ENCODE peak calls at places on chromosomes 12 and 14, in ten cellular contexts. One of them, this sample, is unnamed. For H3K4me1, the result is how much of the 10 kb centered on the place peaks cover.

GRCh38 chr12:124914392-124915248 is at the start of gene UBC:
- DNase-seq in hepatocyte: peak
- DNase-seq in heart left ventricle: peak
- DNase-seq in lower lobe of right lung: peak
- DNase-seq in ovary: peak
- DNase-seq in colonic mucosa: peak
- DNase-seq in neural progenitor cell: peak
- DNase-seq in gastrocnemius medialis: peak
- DNase-seq in A549: no peak
- DNase-seq in CD4-positive, CD25-positive, alpha-beta regulatory T cell: peak
- DNase-seq in this sample: peak

GRCh38 chr14:85481471-85481870 is 48.5 kb upstream of the FLRT2 start:
- DNase-seq in lower lobe of right lung: no peak
- DNase-seq in ovary: no peak
- DNase-seq in hepatocyte: no peak
- DNase-seq in heart left ventricle: no peak
- DNase-seq in neural progenitor cell: no peak
- DNase-seq in colonic mucosa: no peak
- DNase-seq in gastrocnemius medialis: no peak
- DNase-seq in A549: no peak
- DNase-seq in CD4-positive, CD25-positive, alpha-beta regulatory T cell: no peak
- DNase-seq in this sample: no peak

GRCh38 chr12:117580718-117581062 is 219.3 kb upstream of the NOS1 start:
- DNase-seq in CD4-positive, CD25-positive, alpha-beta regulatory T cell: no peak
- DNase-seq in gastrocnemius medialis: peak
- DNase-seq in A549: peak
- DNase-seq in colonic mucosa: peak
- DNase-seq in heart left ventricle: peak
- DNase-seq in lower lobe of right lung: no peak
- DNase-seq in hepatocyte: peak
- DNase-seq in ovary: peak
- DNase-seq in neural progenitor cell: peak
- DNase-seq in this sample: peak

GRCh38 chr14:20503905-20504304 is 1.4 kb upstream of the RNASE10 start:
- DNase-seq in hepatocyte: no peak
- DNase-seq in ovary: no peak
- DNase-seq in lower lobe of right lung: no peak
- DNase-seq in colonic mucosa: no peak
- DNase-seq in heart left ventricle: no peak
- DNase-seq in A549: no peak
- DNase-seq in gastrocnemius medialis: no peak
- DNase-seq in CD4-positive, CD25-positive, alpha-beta regulatory T cell: no peak
- DNase-seq in neural progenitor cell: no peak
- DNase-seq in this sample: no peak

GRCh38 chr14:100045687-100046344 is 19.4 kb upstream of the EVL start:
- DNase-seq in neural progenitor cell: peak
- DNase-seq in A549: no peak
- DNase-seq in lower lobe of right lung: no peak
- DNase-seq in hepatocyte: no peak
- DNase-seq in heart left ventricle: no peak
- DNase-seq in ovary: no peak
- DNase-seq in gastrocnemius medialis: no peak
- DNase-seq in CD4-positive, CD25-positive, alpha-beta regulatory T cell: no peak
- DNase-seq in colonic mucosa: no peak
- DNase-seq in this sample: no peak

GRCh38 chr14:90499908-90500664 is 103.3 kb downstream of the CALM1 start:
- DNase-seq in colonic mucosa: no peak
- DNase-seq in heart left ventricle: peak
- DNase-seq in CD4-positive, CD25-positive, alpha-beta regulatory T cell: no peak
- DNase-seq in A549: no peak
- DNase-seq in gastrocnemius medialis: no peak
- DNase-seq in lower lobe of right lung: no peak
- DNase-seq in hepatocyte: no peak
- DNase-seq in neural progenitor cell: no peak
- DNase-seq in ovary: no peak
- DNase-seq in this sample: no peak

GRCh38 chr14:105028251-105028927 is 7.5 kb upstream of the CDCA4 start:
- DNase-seq in colonic mucosa: no peak
- DNase-seq in gastrocnemius medialis: no peak
- DNase-seq in hepatocyte: no peak
- DNase-seq in neural progenitor cell: no peak
- DNase-seq in lower lobe of right lung: no peak
- DNase-seq in heart left ventricle: no peak
- DNase-seq in CD4-positive, CD25-positive, alpha-beta regulatory T cell: no peak
- DNase-seq in A549: no peak
- DNase-seq in ovary: no peak
- DNase-seq in this sample: no peak

GRCh38 chr14:103734081-103734888 is 18.7 kb downstream of the ZFYVE21 start:
- DNase-seq in colonic mucosa: no peak
- DNase-seq in heart left ventricle: peak
- DNase-seq in lower lobe of right lung: peak
- DNase-seq in hepatocyte: no peak
- DNase-seq in gastrocnemius medialis: no peak
- DNase-seq in CD4-positive, CD25-positive, alpha-beta regulatory T cell: no peak
- DNase-seq in ovary: no peak
- DNase-seq in A549: no peak
- DNase-seq in neural progenitor cell: no peak
- DNase-seq in this sample: peak

GRCh38 chr12:81070846-81071245 is 7.0 kb upstream of the ACSS3 start:
- DNase-seq in ovary: no peak
- DNase-seq in lower lobe of right lung: no peak
- DNase-seq in hepatocyte: no peak
- DNase-seq in CD4-positive, CD25-positive, alpha-beta regulatory T cell: no peak
- DNase-seq in colonic mucosa: no peak
- DNase-seq in heart left ventricle: no peak
- DNase-seq in A549: no peak
- DNase-seq in neural progenitor cell: no peak
- DNase-seq in gastrocnemius medialis: no peak
- DNase-seq in this sample: no peak

GRCh38 chr12:52224154-52224553 is 8.9 kb upstream of the KRT7 start:
- DNase-seq in lower lobe of right lung: no peak
- DNase-seq in colonic mucosa: no peak
- DNase-seq in hepatocyte: no peak
- DNase-seq in heart left ventricle: no peak
- DNase-seq in neural progenitor cell: no peak
- DNase-seq in gastrocnemius medialis: no peak
- DNase-seq in A549: no peak
- DNase-seq in ovary: no peak
- DNase-seq in CD4-positive, CD25-positive, alpha-beta regulatory T cell: no peak
- DNase-seq in this sample: no peak

GRCh38 chr14:73723799-73724621 is 9.8 kb upstream of the PNMA1 start:
- DNase-seq in neural progenitor cell: peak
- DNase-seq in A549: peak
- DNase-seq in heart left ventricle: peak
- DNase-seq in gastrocnemius medialis: peak
- DNase-seq in ovary: peak
- DNase-seq in lower lobe of right lung: peak
- DNase-seq in colonic mucosa: peak
- DNase-seq in hepatocyte: peak
- DNase-seq in CD4-positive, CD25-positive, alpha-beta regulatory T cell: no peak
- DNase-seq in this sample: peak

GRCh38 chr12:57033428-57033827 is 16.5 kb downstream of the MYO1A start:
- DNase-seq in lower lobe of right lung: no peak
- DNase-seq in CD4-positive, CD25-positive, alpha-beta regulatory T cell: no peak
- DNase-seq in gastrocnemius medialis: no peak
- DNase-seq in neural progenitor cell: no peak
- DNase-seq in hepatocyte: no peak
- DNase-seq in colonic mucosa: no peak
- DNase-seq in ovary: no peak
- DNase-seq in heart left ventricle: no peak
- DNase-seq in A549: no peak
- DNase-seq in this sample: no peak

GRCh38 chr12:102596687-102597086 is 116.3 kb upstream of the IGF1 start:
- DNase-seq in colonic mucosa: no peak
- DNase-seq in CD4-positive, CD25-positive, alpha-beta regulatory T cell: no peak
- DNase-seq in neural progenitor cell: no peak
- DNase-seq in ovary: no peak
- DNase-seq in hepatocyte: no peak
- DNase-seq in heart left ventricle: no peak
- DNase-seq in A549: no peak
- DNase-seq in lower lobe of right lung: no peak
- DNase-seq in gastrocnemius medialis: no peak
- DNase-seq in this sample: no peak

GRCh38 chr14:32224731-32225377 is 21.8 kb upstream of the RNU6-8 start:
- DNase-seq in colonic mucosa: no peak
- DNase-seq in A549: peak
- DNase-seq in neural progenitor cell: peak
- DNase-seq in ovary: no peak
- DNase-seq in heart left ventricle: no peak
- DNase-seq in gastrocnemius medialis: peak
- DNase-seq in CD4-positive, CD25-positive, alpha-beta regulatory T cell: no peak
- DNase-seq in lower lobe of right lung: peak
- DNase-seq in hepatocyte: peak
- DNase-seq in this sample: peak

GRCh38 chr14:92645841-92646478 is 102.5 kb downstream of the LGMN start:
- DNase-seq in heart left ventricle: no peak
- DNase-seq in gastrocnemius medialis: no peak
- DNase-seq in hepatocyte: no peak
- DNase-seq in CD4-positive, CD25-positive, alpha-beta regulatory T cell: no peak
- DNase-seq in colonic mucosa: no peak
- DNase-seq in neural progenitor cell: no peak
- DNase-seq in A549: no peak
- DNase-seq in ovary: no peak
- DNase-seq in lower lobe of right lung: no peak
- DNase-seq in this sample: no peak

GRCh38 chr14:68704736-68705720 is 87.8 kb downstream of the ZFP36L1 start:
- DNase-seq in heart left ventricle: no peak
- DNase-seq in A549: no peak
- DNase-seq in neural progenitor cell: no peak
- DNase-seq in ovary: no peak
- DNase-seq in colonic mucosa: no peak
- DNase-seq in CD4-positive, CD25-positive, alpha-beta regulatory T cell: no peak
- DNase-seq in gastrocnemius medialis: no peak
- DNase-seq in lower lobe of right lung: no peak
- DNase-seq in hepatocyte: no peak
- DNase-seq in this sample: peak

GRCh38 chr12:121787063-121787774 is 6.3 kb downstream of the RHOF start:
- DNase-seq in gastrocnemius medialis: no peak
- DNase-seq in colonic mucosa: peak
- DNase-seq in A549: no peak
- DNase-seq in CD4-positive, CD25-positive, alpha-beta regulatory T cell: peak
- DNase-seq in neural progenitor cell: no peak
- DNase-seq in heart left ventricle: no peak
- DNase-seq in lower lobe of right lung: no peak
- DNase-seq in hepatocyte: no peak
- DNase-seq in ovary: no peak
- DNase-seq in this sample: no peak
- H3K4me1 ChIP-seq in gastrocnemius medialis: under half
- H3K4me1 ChIP-seq in colonic mucosa: under half
- H3K4me1 ChIP-seq in A549: half or more
- H3K4me1 ChIP-seq in CD4-positive, CD25-positive, alpha-beta regulatory T cell: half or more
- H3K4me1 ChIP-seq in neural progenitor cell: under half
- H3K4me1 ChIP-seq in heart left ventricle: under half
- H3K4me1 ChIP-seq in lower lobe of right lung: half or more
- H3K4me1 ChIP-seq in hepatocyte: under half
- H3K4me1 ChIP-seq in ovary: under half
- H3K4me1 ChIP-seq in this sample: under half

GRCh38 chr14:22884721-22885523 is 1.9 kb downstream of the REM2 start:
- DNase-seq in gastrocnemius medialis: no peak
- DNase-seq in A549: no peak
- DNase-seq in ovary: no peak
- DNase-seq in heart left ventricle: no peak
- DNase-seq in neural progenitor cell: no peak
- DNase-seq in colonic mucosa: no peak
- DNase-seq in CD4-positive, CD25-positive, alpha-beta regulatory T cell: no peak
- DNase-seq in hepatocyte: peak
- DNase-seq in lower lobe of right lung: no peak
- DNase-seq in this sample: no peak
- H3K4me1 ChIP-seq in gastrocnemius medialis: under half
- H3K4me1 ChIP-seq in A549: under half
- H3K4me1 ChIP-seq in ovary: under half
- H3K4me1 ChIP-seq in heart left ventricle: under half
- H3K4me1 ChIP-seq in neural progenitor cell: under half
- H3K4me1 ChIP-seq in colonic mucosa: under half
- H3K4me1 ChIP-seq in CD4-positive, CD25-positive, alpha-beta regulatory T cell: under half
- H3K4me1 ChIP-seq in hepatocyte: under half
- H3K4me1 ChIP-seq in lower lobe of right lung: under half
- H3K4me1 ChIP-seq in this sample: under half

DNA sequence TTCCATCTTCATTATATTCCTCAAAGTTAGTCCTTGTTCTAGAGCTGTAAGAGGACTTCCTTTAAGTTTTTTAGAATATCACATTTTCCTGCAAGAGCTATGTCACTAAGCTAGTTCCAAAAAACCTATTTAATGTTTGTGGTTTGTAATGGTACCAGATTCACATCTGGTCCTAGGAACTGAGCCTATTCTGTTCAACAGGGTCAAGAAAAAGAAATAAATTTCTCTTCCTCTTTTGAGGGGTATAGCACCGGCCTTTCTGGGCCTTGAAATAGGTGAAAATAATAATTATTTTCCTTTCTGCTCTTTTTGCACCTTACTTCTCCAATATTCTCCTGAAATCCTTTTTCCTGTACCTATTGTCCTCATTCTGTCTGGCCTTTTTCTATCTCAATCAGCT is 3.6 kb upstream of the STXBP6 start:
- DNase-seq in ovary: no peak
- DNase-seq in colonic mucosa: no peak
- DNase-seq in gastrocnemius medialis: no peak
- DNase-seq in hepatocyte: no peak
- DNase-seq in heart left ventricle: no peak
- DNase-seq in A549: no peak
- DNase-seq in lower lobe of right lung: no peak
- DNase-seq in CD4-positive, CD25-positive, alpha-beta regulatory T cell: no peak
- DNase-seq in neural progenitor cell: no peak
- DNase-seq in this sample: no peak
- H3K4me1 ChIP-seq in ovary: under half
- H3K4me1 ChIP-seq in colonic mucosa: under half
- H3K4me1 ChIP-seq in gastrocnemius medialis: under half
- H3K4me1 ChIP-seq in hepatocyte: under half
- H3K4me1 ChIP-seq in heart left ventricle: under half
- H3K4me1 ChIP-seq in A549: under half
- H3K4me1 ChIP-seq in lower lobe of right lung: under half
- H3K4me1 ChIP-seq in CD4-positive, CD25-positive, alpha-beta regulatory T cell: under half
- H3K4me1 ChIP-seq in neural progenitor cell: under half
- H3K4me1 ChIP-seq in this sample: under half

GRCh38 chr12:73625226-73625625 is 912.4 kb upstream of the ATXN7L3B start:
- DNase-seq in ovary: no peak
- DNase-seq in lower lobe of right lung: no peak
- DNase-seq in hepatocyte: no peak
- DNase-seq in heart left ventricle: no peak
- DNase-seq in gastrocnemius medialis: no peak
- DNase-seq in A549: no peak
- DNase-seq in CD4-positive, CD25-positive, alpha-beta regulatory T cell: no peak
- DNase-seq in colonic mucosa: no peak
- DNase-seq in neural progenitor cell: no peak
- DNase-seq in this sample: no peak

GRCh38 chr12:73629171-73629570 is 908.5 kb upstream of the ATXN7L3B start:
- DNase-seq in ovary: no peak
- DNase-seq in gastrocnemius medialis: no peak
- DNase-seq in hepatocyte: no peak
- DNase-seq in neural progenitor cell: no peak
- DNase-seq in lower lobe of right lung: no peak
- DNase-seq in A549: no peak
- DNase-seq in heart left ventricle: no peak
- DNase-seq in CD4-positive, CD25-positive, alpha-beta regulatory T cell: no peak
- DNase-seq in colonic mucosa: no peak
- DNase-seq in this sample: no peak

DNA sequence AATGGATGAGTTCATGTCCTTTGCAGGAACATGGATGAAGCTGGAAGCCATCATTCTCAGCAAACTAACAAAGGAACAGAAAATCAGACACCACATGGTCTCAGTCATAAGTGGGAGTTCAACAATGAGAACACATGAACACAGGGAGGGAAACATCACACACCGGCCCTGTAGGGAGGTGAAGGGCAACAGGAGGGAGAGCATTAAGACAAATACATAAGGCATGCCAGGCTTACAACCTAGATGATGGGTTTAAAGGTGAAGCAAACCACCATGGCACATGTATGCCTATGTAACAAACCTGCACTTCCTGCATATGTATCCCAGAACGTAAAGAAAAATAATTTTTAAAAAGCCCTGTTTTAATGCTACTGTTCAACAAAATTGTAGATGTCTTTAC is 914.2 kb upstream of the ATXN7L3B start:
- DNase-seq in heart left ventricle: no peak
- DNase-seq in lower lobe of right lung: no peak
- DNase-seq in hepatocyte: no peak
- DNase-seq in ovary: no peak
- DNase-seq in gastrocnemius medialis: no peak
- DNase-seq in colonic mucosa: no peak
- DNase-seq in neural progenitor cell: no peak
- DNase-seq in CD4-positive, CD25-positive, alpha-beta regulatory T cell: no peak
- DNase-seq in A549: no peak
- DNase-seq in this sample: no peak
- H3K4me1 ChIP-seq in heart left ventricle: under half
- H3K4me1 ChIP-seq in lower lobe of right lung: under half
- H3K4me1 ChIP-seq in hepatocyte: under half
- H3K4me1 ChIP-seq in ovary: under half
- H3K4me1 ChIP-seq in gastrocnemius medialis: under half
- H3K4me1 ChIP-seq in colonic mucosa: under half
- H3K4me1 ChIP-seq in neural progenitor cell: under half
- H3K4me1 ChIP-seq in CD4-positive, CD25-positive, alpha-beta regulatory T cell: under half
- H3K4me1 ChIP-seq in A549: under half
- H3K4me1 ChIP-seq in this sample: under half